ENCODE peak calls at places on chromosome 22, in seven cellular contexts. Y is naive thymus-derived CD4-positive, alpha-beta T cell; S is NCI-H345; J is HFF-Myc; E is H1; X is OCI-LY7; M is astrocyte of the cerebellum. B is an unnamed sample.

GRCh38 chr22:31177420-31178162 is 17.6 kb downstream of the RNF185 start:
- DNase-seq in M (peak; percentile 72), Y (no peak), E (no peak), X (no peak), S (no peak), J (peak; percentile 35), B (no peak)

GRCh38 chr22:35642305-35642741 is 5.9 kb upstream of the APOL6 start:
- DNase-seq in Y (no peak), X (no peak), S (no peak), E (no peak), J (no peak), M (no peak), B (no peak)

GRCh38 chr22:49086181-49086580 is 741.5 kb downstream of the BRD1 start:
- DNase-seq in S (peak; percentile 75), X (no peak), J (no peak), M (no peak), Y (no peak), E (no peak), B (no peak)

GRCh38 chr22:32897400-32897799 is 95.9 kb downstream of the TIMP3 start:
- DNase-seq in X (no peak), S (no peak), M (no peak), Y (no peak), J (no peak), E (no peak), B (no peak)

GRCh38 chr22:17106785-17107546 is 14.2 kb downstream of the TMEM121B start:
- DNase-seq in E (no peak), M (no peak), Y (peak; percentile 38), X (no peak), S (no peak), J (no peak), B (no peak)

GRCh38 chr22:37442537-37442936 is 15.3 kb upstream of the ELFN2 start:
- DNase-seq in E (no peak), J (no peak), X (peak; percentile 48), Y (no peak), S (no peak), M (no peak), B (no peak)

GRCh38 chr22:24436553-24436952 is 9.2 kb downstream of the ADORA2A start:
- DNase-seq in X (peak; percentile 25), J (no peak), Y (no peak), S (no peak), M (no peak), E (no peak), B (no peak)

GRCh38 chr22:26431151-26431995 is 2.3 kb downstream of the ASPHD2 start:
- DNase-seq in M (no peak), J (no peak), E (no peak), Y (no peak), X (no peak), S (no peak), B (no peak)

GRCh38 chr22:50576070-50576469 is 2.2 kb downstream of the CPT1B start:
- DNase-seq in M (peak; percentile 19), X (no peak), Y (no peak), S (peak; percentile 2), E (no peak), J (peak; percentile 25), B (peak; percentile 66)

GRCh38 chr22:41620646-41621098 is at the start of gene DESI1:
- DNase-seq in X (no peak), Y (no peak), S (no peak), E (no peak), J (no peak), M (no peak), B (no peak)

GRCh38 chr22:45535400-45535799 is 32.7 kb downstream of the FBLN1 start:
- DNase-seq in S (no peak), E (no peak), Y (no peak), M (no peak), X (no peak), J (no peak), B (no peak)

GRCh38 chr22:30371981-30372380 is 15.2 kb downstream of the CCDC157 start:
- DNase-seq in E (no peak), J (no peak), M (no peak), Y (no peak), S (no peak), X (no peak), B (no peak)

GRCh38 chr22:41215409-41215808 is 10.3 kb downstream of the L3MBTL2 start:
- DNase-seq in S (no peak), E (no peak), X (no peak), Y (no peak), J (no peak), M (no peak), B (no peak)

GRCh38 chr22:40177738-40178416 is at the start of gene TNRC6B:
- DNase-seq in X (peak; percentile 96), S (peak; percentile 91), J (peak; percentile 95), E (peak; percentile 65), Y (peak; percentile 94), M (peak; percentile 94), B (peak; percentile 94)

GRCh38 chr22:50606561-50607365 is 6.2 kb downstream of the MAPK8IP2 start:
- DNase-seq in S (no peak), E (no peak), J (no peak), M (no peak), X (no peak), Y (no peak), B (no peak)

GRCh38 chr22:50318356-50318697 is 8.5 kb downstream of the DENND6B start:
- DNase-seq in J (no peak), M (no peak), E (no peak), Y (no peak), X (no peak), S (no peak), B (no peak)

GRCh38 chr22:31089101-31090100 is 8.3 kb downstream of the SMTN start:
- DNase-seq in J (no peak), X (peak; percentile 64), M (no peak), E (peak; percentile 67), S (no peak), Y (no peak), B (peak; percentile 59)

GRCh38 chr22:23518381-23519187 is 61.5 kb downstream of the IGLL1 start:
- DNase-seq in M (no peak), Y (no peak), X (no peak), S (no peak), J (no peak), E (no peak), B (no peak)

GRCh38 chr22:34645375-34645774 is 420.6 kb upstream of the ISX start:
- DNase-seq in Y (no peak), E (peak; percentile 48), M (no peak), S (no peak), X (no peak), J (no peak), B (no peak)

GRCh38 chr22:17980013-17980510 is 44.3 kb downstream of the MICAL3 start:
- DNase-seq in M (no peak), J (no peak), X (no peak), S (no peak), Y (no peak), E (no peak), B (no peak)

GRCh38 chr22:22770280-22770871 is 117.2 kb upstream of the IGLL5 start:
- DNase-seq in S (peak; percentile 34), X (peak; percentile 59), E (peak; percentile 92), Y (peak; percentile 35), J (no peak), M (no peak), B (peak; percentile 100)

GRCh38 chr22:28064941-28065340 is 145.9 kb upstream of the PITPNB start:
- DNase-seq in E (no peak), M (no peak), S (no peak), X (no peak), J (no peak), Y (no peak), B (no peak)

GRCh38 chr22:26674211-26675190 is 17.1 kb downstream of the MIAT start:
- DNase-seq in J (no peak), E (no peak), S (peak; percentile 22), M (no peak), Y (no peak), X (peak; percentile 79), B (peak; percentile 18)

GRCh38 chr22:46842606-46843005 is 80.2 kb downstream of the TBC1D22A start:
- DNase-seq in E (peak; percentile 37), S (peak; percentile 89), J (no peak), M (no peak), X (no peak), Y (no peak), B (no peak)

GRCh38 chr22:48742556-48743343 is 1084.9 kb downstream of the BRD1 start:
- DNase-seq in E (peak; percentile 39), M (no peak), J (no peak), Y (no peak), S (no peak), X (no peak), B (no peak)

GRCh38 chr22:46068908-46069481 is 81.3 kb upstream of the PPARA start:
- DNase-seq in M (no peak), S (peak; percentile 23), J (no peak), E (no peak), X (peak; percentile 13), Y (no peak), B (no peak)

GRCh38 chr22:40487663-40488249 is 117.4 kb downstream of the SGSM3 start:
- DNase-seq in J (no peak), S (peak; percentile 11), E (no peak), X (peak; percentile 67), Y (peak; percentile 51), M (no peak), B (peak; percentile 20)

GRCh38 chr22:17596226-17596625 is 32.3 kb downstream of the ATP6V1E1 start:
- DNase-seq in X (no peak), S (no peak), M (no peak), Y (no peak), E (no peak), J (no peak), B (no peak)

GRCh38 chr22:36465232-36466021 is 16.0 kb downstream of the TXN2 start:
- DNase-seq in X (no peak), Y (no peak), J (no peak), S (no peak), E (no peak), M (peak; percentile 85), B (no peak)

GRCh38 chr22:25534724-25535123 is 29.8 kb upstream of the GRK3 start:
- DNase-seq in S (no peak), Y (no peak), X (no peak), M (no peak), J (no peak), E (no peak), B (no peak)

GRCh38 chr22:19086944-19087343 is 35.3 kb downstream of the DGCR2 start:
- DNase-seq in J (no peak), Y (no peak), M (no peak), E (no peak), X (no peak), S (no peak), B (peak; percentile 41)